ENCODE peak calls at places on chromosomes 5 and 9, in six cellular contexts. One of them, this sample, is unnamed.

GRCh38 chr5:58156354-58156753 is 303.5 kb downstream of the PLK2 start:
- DNase-seq in A549: no peak
- DNase-seq in NCI-H774: no peak
- DNase-seq in WERI-Rb-1: peak
- DNase-seq in HuH-7: no peak
- DNase-seq in pulmonary artery endothelial cell: no peak
- DNase-seq in this sample: no peak

GRCh38 chr5:124951105-124951504 is 204.7 kb upstream of the ZNF608 start:
- DNase-seq in NCI-H774: no peak
- DNase-seq in pulmonary artery endothelial cell: no peak
- DNase-seq in HuH-7: no peak
- DNase-seq in WERI-Rb-1: no peak
- DNase-seq in A549: no peak
- DNase-seq in this sample: no peak

GRCh38 chr5:154276932-154277331 is 86.4 kb downstream of the GALNT10 start:
- DNase-seq in HuH-7: no peak
- DNase-seq in pulmonary artery endothelial cell: no peak
- DNase-seq in WERI-Rb-1: peak
- DNase-seq in NCI-H774: no peak
- DNase-seq in A549: peak
- DNase-seq in this sample: no peak

GRCh38 chr9:76866689-76867088 is 39.2 kb downstream of the PRUNE2 start:
- DNase-seq in A549: peak
- DNase-seq in NCI-H774: no peak
- DNase-seq in HuH-7: no peak
- DNase-seq in pulmonary artery endothelial cell: no peak
- DNase-seq in WERI-Rb-1: no peak
- DNase-seq in this sample: peak

GRCh38 chr5:59188415-59189225 is 605.7 kb downstream of the RAB3C start:
- DNase-seq in A549: peak
- DNase-seq in HuH-7: peak
- DNase-seq in WERI-Rb-1: peak
- DNase-seq in NCI-H774: peak
- DNase-seq in pulmonary artery endothelial cell: no peak
- DNase-seq in this sample: no peak

GRCh38 chr5:137220523-137220927 is 278.6 kb downstream of the SPOCK1 start:
- DNase-seq in HuH-7: peak
- DNase-seq in A549: peak
- DNase-seq in WERI-Rb-1: peak
- DNase-seq in pulmonary artery endothelial cell: peak
- DNase-seq in NCI-H774: peak
- DNase-seq in this sample: no peak

GRCh38 chr5:138661342-138661975 is 86.3 kb upstream of the HSPA9 start:
- DNase-seq in WERI-Rb-1: no peak
- DNase-seq in A549: no peak
- DNase-seq in pulmonary artery endothelial cell: no peak
- DNase-seq in NCI-H774: no peak
- DNase-seq in HuH-7: no peak
- DNase-seq in this sample: no peak

GRCh38 chr5:151347364-151347763 is at the start of gene SLC36A2:
- DNase-seq in pulmonary artery endothelial cell: no peak
- DNase-seq in HuH-7: no peak
- DNase-seq in A549: no peak
- DNase-seq in NCI-H774: no peak
- DNase-seq in WERI-Rb-1: no peak
- DNase-seq in this sample: no peak

GRCh38 chr5:135843571-135844337 is 9.3 kb downstream of the SLC25A48 start:
- DNase-seq in NCI-H774: no peak
- DNase-seq in pulmonary artery endothelial cell: no peak
- DNase-seq in A549: no peak
- DNase-seq in HuH-7: no peak
- DNase-seq in WERI-Rb-1: no peak
- DNase-seq in this sample: no peak

GRCh38 chr5:102453716-102454115 is 45.1 kb downstream of the SLCO6A1 start:
- DNase-seq in WERI-Rb-1: no peak
- DNase-seq in A549: no peak
- DNase-seq in pulmonary artery endothelial cell: no peak
- DNase-seq in NCI-H774: no peak
- DNase-seq in HuH-7: no peak
- DNase-seq in this sample: no peak

GRCh38 chr5:159933531-159934485 is 17.5 kb downstream of the ADRA1B start:
- DNase-seq in A549: no peak
- DNase-seq in HuH-7: no peak
- DNase-seq in WERI-Rb-1: no peak
- DNase-seq in NCI-H774: no peak
- DNase-seq in pulmonary artery endothelial cell: no peak
- DNase-seq in this sample: no peak

GRCh38 chr9:107896544-107896943 is 407.0 kb upstream of the KLF4 start:
- DNase-seq in WERI-Rb-1: no peak
- DNase-seq in NCI-H774: no peak
- DNase-seq in A549: no peak
- DNase-seq in HuH-7: no peak
- DNase-seq in pulmonary artery endothelial cell: no peak
- DNase-seq in this sample: no peak

GRCh38 chr5:17743580-17744435 is 109.5 kb downstream of the TAF11L14 start:
- DNase-seq in NCI-H774: no peak
- DNase-seq in pulmonary artery endothelial cell: no peak
- DNase-seq in A549: peak
- DNase-seq in WERI-Rb-1: no peak
- DNase-seq in HuH-7: no peak
- DNase-seq in this sample: peak

GRCh38 chr5:150272531-150272930 is 17.0 kb downstream of the CAMK2A start:
- DNase-seq in HuH-7: peak
- DNase-seq in A549: peak
- DNase-seq in NCI-H774: no peak
- DNase-seq in WERI-Rb-1: peak
- DNase-seq in pulmonary artery endothelial cell: no peak
- DNase-seq in this sample: no peak

GRCh38 chr5:130141689-130142320 is 237.5 kb downstream of the CHSY3 start:
- DNase-seq in A549: peak
- DNase-seq in WERI-Rb-1: peak
- DNase-seq in pulmonary artery endothelial cell: no peak
- DNase-seq in HuH-7: peak
- DNase-seq in NCI-H774: no peak
- DNase-seq in this sample: no peak

GRCh38 chr5:38458174-38458573 is 98.3 kb downstream of the LIFR start:
- DNase-seq in A549: no peak
- DNase-seq in NCI-H774: no peak
- DNase-seq in HuH-7: no peak
- DNase-seq in WERI-Rb-1: no peak
- DNase-seq in pulmonary artery endothelial cell: no peak
- DNase-seq in this sample: no peak

GRCh38 chr5:158119852-158120708 is 261.1 kb upstream of the CLINT1 start:
- DNase-seq in A549: no peak
- DNase-seq in NCI-H774: no peak
- DNase-seq in HuH-7: no peak
- DNase-seq in pulmonary artery endothelial cell: no peak
- DNase-seq in WERI-Rb-1: no peak
- DNase-seq in this sample: peak

GRCh38 chr5:17860660-17861315 is 226.5 kb downstream of the TAF11L14 start:
- DNase-seq in A549: peak
- DNase-seq in pulmonary artery endothelial cell: no peak
- DNase-seq in HuH-7: no peak
- DNase-seq in WERI-Rb-1: no peak
- DNase-seq in NCI-H774: no peak
- DNase-seq in this sample: peak

GRCh38 chr5:9059920-9060691 is 485.8 kb downstream of the SEMA5A start:
- DNase-seq in pulmonary artery endothelial cell: peak
- DNase-seq in A549: no peak
- DNase-seq in NCI-H774: no peak
- DNase-seq in WERI-Rb-1: no peak
- DNase-seq in HuH-7: no peak
- DNase-seq in this sample: peak

GRCh38 chr5:159403906-159404641 is 73.8 kb upstream of the IL12B start:
- DNase-seq in A549: no peak
- DNase-seq in NCI-H774: no peak
- DNase-seq in HuH-7: no peak
- DNase-seq in pulmonary artery endothelial cell: no peak
- DNase-seq in WERI-Rb-1: no peak
- DNase-seq in this sample: no peak

GRCh38 chr9:108056083-108056804 is 566.7 kb upstream of the KLF4 start:
- DNase-seq in WERI-Rb-1: no peak
- DNase-seq in pulmonary artery endothelial cell: no peak
- DNase-seq in A549: peak
- DNase-seq in NCI-H774: no peak
- DNase-seq in HuH-7: no peak
- DNase-seq in this sample: no peak

GRCh38 chr9:98379572-98379971 is 124.1 kb upstream of the TBC1D2 start:
- DNase-seq in pulmonary artery endothelial cell: no peak
- DNase-seq in WERI-Rb-1: no peak
- DNase-seq in HuH-7: no peak
- DNase-seq in A549: no peak
- DNase-seq in NCI-H774: no peak
- DNase-seq in this sample: no peak

GRCh38 chr5:181058786-181059296 is 18.8 kb downstream of the BTNL9 start:
- DNase-seq in pulmonary artery endothelial cell: no peak
- DNase-seq in HuH-7: no peak
- DNase-seq in WERI-Rb-1: no peak
- DNase-seq in A549: no peak
- DNase-seq in NCI-H774: no peak
- DNase-seq in this sample: no peak

GRCh38 chr5:126937796-126938195 is 92.6 kb downstream of the MARCHF3 start:
- DNase-seq in pulmonary artery endothelial cell: no peak
- DNase-seq in HuH-7: no peak
- DNase-seq in A549: no peak
- DNase-seq in WERI-Rb-1: no peak
- DNase-seq in NCI-H774: no peak
- DNase-seq in this sample: no peak

GRCh38 chr9:18979367-18979766 is 53.6 kb downstream of the SAXO1 start:
- DNase-seq in A549: no peak
- DNase-seq in HuH-7: no peak
- DNase-seq in NCI-H774: no peak
- DNase-seq in pulmonary artery endothelial cell: peak
- DNase-seq in WERI-Rb-1: no peak
- DNase-seq in this sample: no peak

GRCh38 chr9:99326917-99327189 is 104.8 kb downstream of the SEC61B start:
- DNase-seq in HuH-7: no peak
- DNase-seq in WERI-Rb-1: no peak
- DNase-seq in pulmonary artery endothelial cell: no peak
- DNase-seq in NCI-H774: no peak
- DNase-seq in A549: no peak
- DNase-seq in this sample: no peak

GRCh38 chr5:178306430-178307225 is 74.0 kb upstream of the PHYKPL start:
- DNase-seq in HuH-7: no peak
- DNase-seq in A549: no peak
- DNase-seq in NCI-H774: no peak
- DNase-seq in WERI-Rb-1: no peak
- DNase-seq in pulmonary artery endothelial cell: no peak
- DNase-seq in this sample: no peak

GRCh38 chr9:124735121-124735520 is 36.0 kb downstream of the NR6A1 start:
- DNase-seq in A549: no peak
- DNase-seq in pulmonary artery endothelial cell: peak
- DNase-seq in HuH-7: no peak
- DNase-seq in NCI-H774: no peak
- DNase-seq in WERI-Rb-1: no peak
- DNase-seq in this sample: peak

GRCh38 chr5:174750720-174751119 is 26.3 kb downstream of the MSX2 start:
- DNase-seq in NCI-H774: no peak
- DNase-seq in WERI-Rb-1: no peak
- DNase-seq in pulmonary artery endothelial cell: no peak
- DNase-seq in A549: no peak
- DNase-seq in HuH-7: no peak
- DNase-seq in this sample: no peak

GRCh38 chr5:23204111-23204510 is 303.3 kb upstream of the PRDM9 start:
- DNase-seq in NCI-H774: no peak
- DNase-seq in A549: no peak
- DNase-seq in WERI-Rb-1: no peak
- DNase-seq in HuH-7: no peak
- DNase-seq in pulmonary artery endothelial cell: no peak
- DNase-seq in this sample: no peak

GRCh38 chr5:173643964-173644363 is 27.5 kb upstream of the BOD1 start:
- DNase-seq in NCI-H774: peak
- DNase-seq in A549: no peak
- DNase-seq in pulmonary artery endothelial cell: no peak
- DNase-seq in HuH-7: no peak
- DNase-seq in WERI-Rb-1: no peak
- DNase-seq in this sample: no peak

GRCh38 chr5:69285448-69286116 is 47.0 kb downstream of the CCDC125 start:
- DNase-seq in NCI-H774: no peak
- DNase-seq in A549: no peak
- DNase-seq in HuH-7: no peak
- DNase-seq in pulmonary artery endothelial cell: no peak
- DNase-seq in WERI-Rb-1: peak
- DNase-seq in this sample: no peak

GRCh38 chr5:52802272-52803011 is 14.7 kb downstream of the ITGA1 start:
- DNase-seq in A549: no peak
- DNase-seq in HuH-7: no peak
- DNase-seq in pulmonary artery endothelial cell: no peak
- DNase-seq in WERI-Rb-1: no peak
- DNase-seq in NCI-H774: no peak
- DNase-seq in this sample: no peak

GRCh38 chr5:125202353-125202752 is 455.9 kb upstream of the ZNF608 start:
- DNase-seq in WERI-Rb-1: no peak
- DNase-seq in A549: no peak
- DNase-seq in NCI-H774: no peak
- DNase-seq in pulmonary artery endothelial cell: no peak
- DNase-seq in HuH-7: no peak
- DNase-seq in this sample: no peak

GRCh38 chr5:666816-667498 is 26.2 kb downstream of the TPPP start:
- DNase-seq in A549: no peak
- DNase-seq in NCI-H774: no peak
- DNase-seq in pulmonary artery endothelial cell: no peak
- DNase-seq in HuH-7: no peak
- DNase-seq in WERI-Rb-1: no peak
- DNase-seq in this sample: no peak

GRCh38 chr9:107309271-107309670 is 26.2 kb downstream of the RAD23B start:
- DNase-seq in NCI-H774: no peak
- DNase-seq in pulmonary artery endothelial cell: no peak
- DNase-seq in A549: no peak
- DNase-seq in HuH-7: no peak
- DNase-seq in WERI-Rb-1: no peak
- DNase-seq in this sample: no peak

GRCh38 chr5:6570530-6570929 is 62.3 kb downstream of the NSUN2 start:
- DNase-seq in A549: no peak
- DNase-seq in HuH-7: no peak
- DNase-seq in pulmonary artery endothelial cell: no peak
- DNase-seq in NCI-H774: peak
- DNase-seq in WERI-Rb-1: no peak
- DNase-seq in this sample: no peak

GRCh38 chr5:98540056-98540455 is 233.4 kb upstream of the RGMB start:
- DNase-seq in WERI-Rb-1: no peak
- DNase-seq in pulmonary artery endothelial cell: no peak
- DNase-seq in HuH-7: no peak
- DNase-seq in NCI-H774: no peak
- DNase-seq in A549: no peak
- DNase-seq in this sample: no peak

GRCh38 chr9:129312731-129313130 is 134.7 kb upstream of the IER5L start:
- DNase-seq in A549: no peak
- DNase-seq in WERI-Rb-1: peak
- DNase-seq in NCI-H774: no peak
- DNase-seq in pulmonary artery endothelial cell: no peak
- DNase-seq in HuH-7: peak
- DNase-seq in this sample: no peak

GRCh38 chr9:27429436-27429835 is 94.7 kb upstream of the IFNK start:
- DNase-seq in HuH-7: no peak
- DNase-seq in NCI-H774: no peak
- DNase-seq in pulmonary artery endothelial cell: no peak
- DNase-seq in WERI-Rb-1: no peak
- DNase-seq in A549: no peak
- DNase-seq in this sample: no peak

This sample was measured in HS-27A.